ENCODE peak calls at places on chromosomes 7 and 10, in seven cellular contexts. B is kidney tubule cell; Y is OCI-LY7; S is HCT116; M is CD8-positive, alpha-beta T cell; L is GM12878; P is HCEC 1CT. T is an unnamed sample.

GRCh38 chr10:21135396-21135973 is 238.4 kb upstream of the NEBL start:
- DNase-seq in Y (no peak), P (no peak), S (no peak), M (no peak), B (no peak), L (no peak), T (no peak)

GRCh38 chr10:69056536-69057260 is 31.2 kb upstream of the SRGN start:
- DNase-seq in M (no peak), P (no peak), B (peak), L (no peak), Y (no peak), S (no peak), T (no peak)

GRCh38 chr10:688621-689426 is 644 bp downstream of the DIP2C start:
- DNase-seq in S (no peak), B (peak), Y (no peak), M (no peak), P (peak), L (no peak), T (no peak)

GRCh38 chr10:86878973-86879781 is 78.2 kb downstream of the MMRN2 start:
- DNase-seq in L (no peak), P (no peak), Y (no peak), S (no peak), B (peak), M (no peak), T (no peak)

GRCh38 chr10:113049881-113050280 is 99.8 kb downstream of the TCF7L2 start:
- DNase-seq in S (no peak), L (no peak), Y (no peak), B (no peak), P (no peak), M (no peak), T (no peak)

GRCh38 chr10:15548331-15548730 is 171.4 kb downstream of the ITGA8 start:
- DNase-seq in S (no peak), L (no peak), P (no peak), B (no peak), Y (no peak), M (no peak), T (no peak)

GRCh38 chr10:110168601-110169481 is 38.6 kb upstream of the MXI1 start:
- DNase-seq in P (no peak), S (no peak), Y (no peak), B (no peak), M (no peak), L (no peak), T (no peak)

GRCh38 chr10:15661574-15661973 is 58.1 kb downstream of the ITGA8 start:
- DNase-seq in L (no peak), B (no peak), M (no peak), S (no peak), Y (no peak), P (no peak), T (no peak)

GRCh38 chr7:50687575-50688261 is 95.0 kb downstream of the GRB10 start:
- DNase-seq in S (no peak), B (no peak), Y (no peak), P (peak), L (no peak), M (no peak), T (no peak)

GRCh38 chr7:75696263-75697037 is 42.3 kb downstream of the HIP1 start:
- DNase-seq in P (no peak), Y (no peak), L (no peak), M (no peak), S (no peak), B (no peak), T (no peak)

GRCh38 chr10:77609781-77610272 is 27.8 kb downstream of the KCNMA1 start:
- DNase-seq in L (peak), P (peak), M (no peak), B (no peak), S (no peak), Y (no peak), T (no peak)

GRCh38 chr7:102933763-102934162 is 21.0 kb downstream of the LRRC17 start:
- DNase-seq in Y (no peak), S (no peak), P (peak), B (no peak), L (no peak), M (no peak), T (no peak)

GRCh38 chr10:15719062-15719898 is 442 bp downstream of the ITGA8 start:
- DNase-seq in M (no peak), L (no peak), P (no peak), Y (no peak), B (no peak), S (no peak), T (no peak)

GRCh38 chr10:109859221-109859620 is 64.1 kb downstream of the XPNPEP1 start:
- DNase-seq in P (no peak), Y (no peak), S (no peak), B (no peak), L (no peak), M (no peak), T (no peak)

GRCh38 chr10:70820976-70821750 is 5.4 kb downstream of the SGPL1 start:
- DNase-seq in P (no peak), Y (peak), S (no peak), L (no peak), M (no peak), B (peak), T (no peak)